ENCODE peak calls at places on chromosomes 3 and 15, in five cellular contexts. L is HL-60; I is ascending aorta; X is CD4-positive, alpha-beta T cell; H is ovary. E is an unnamed sample.

GRCh38 chr3:15815696-15816095 is 17.9 kb upstream of the ANKRD28 start:
- DNase-seq in L (no peak), I (no peak), X (no peak), H (no peak), E (no peak)

GRCh38 chr3:153752405-153753027 is 368.7 kb upstream of the ARHGEF26 start:
- DNase-seq in L (peak; percentile 4), I (no peak), X (no peak), H (no peak), E (no peak)

GRCh38 chr3:66428733-66429132 is 72.1 kb downstream of the LRIG1 start:
- DNase-seq in L (no peak), I (peak; percentile 80), X (no peak), H (peak; percentile 84), E (peak; percentile 98)

GRCh38 chr15:80559320-80559693 is 135.8 kb upstream of the ABHD17C start:
- DNase-seq in L (no peak), I (no peak), X (no peak), H (no peak), E (no peak)

GRCh38 chr3:165549665-165550064 is 287.6 kb downstream of the BCHE start:
- DNase-seq in L (no peak), I (no peak), X (no peak), H (no peak), E (no peak)

GRCh38 chr3:149589332-149589731 is 68.5 kb downstream of the WWTR1 start:
- DNase-seq in L (no peak), I (no peak), X (no peak), H (no peak), E (peak; percentile 63)

GRCh38 chr3:43612439-43612838 is 9.4 kb downstream of the ANO10 start:
- DNase-seq in L (no peak), I (no peak), X (no peak), H (no peak), E (no peak)

GRCh38 chr3:47854267-47854666 is 51.3 kb downstream of the DHX30 start:
- DNase-seq in L (no peak), I (no peak), X (no peak), H (no peak), E (no peak)

GRCh38 chr15:71329041-71329440 is 213.8 kb downstream of the THSD4 start:
- DNase-seq in L (no peak), I (peak; percentile 88), X (no peak), H (peak; percentile 27), E (peak; percentile 35)

GRCh38 chr15:41983221-41983620 is 10.9 kb upstream of the EHD4 start:
- DNase-seq in L (no peak), I (peak; percentile 34), X (no peak), H (no peak), E (no peak)

GRCh38 chr3:190385835-190386688 is 1.9 kb upstream of the CLDN16 start:
- DNase-seq in L (no peak), I (no peak), X (no peak), H (no peak), E (peak; percentile 97)

GRCh38 chr3:97102641-97103040 is 288.2 kb downstream of the EPHA6 start:
- DNase-seq in L (no peak), I (no peak), X (no peak), H (no peak), E (no peak)

GRCh38 chr3:47083786-47084185 is 80.1 kb downstream of the SETD2 start:
- DNase-seq in L (peak; percentile 80), I (no peak), X (no peak), H (no peak), E (no peak)

GRCh38 chr15:44882499-44882968 is 74.0 kb upstream of the TERB2 start:
- DNase-seq in L (no peak), I (no peak), X (no peak), H (no peak), E (no peak)

GRCh38 chr15:38651328-38652038 is 86.9 kb upstream of the RASGRP1 start:
- DNase-seq in L (no peak), I (no peak), X (peak; percentile 63), H (no peak), E (no peak)

GRCh38 chr3:195448205-195448875 is 5.5 kb upstream of the ACAP2 start:
- DNase-seq in L (no peak), I (no peak), X (no peak), H (no peak), E (no peak)

GRCh38 chr3:81799403-81799802 is 38.0 kb upstream of the GBE1 start:
- DNase-seq in L (no peak), I (no peak), X (no peak), H (no peak), E (peak; percentile 9)

GRCh38 chr3:143283432-143284128 is 164.0 kb downstream of the CHST2 start:
- DNase-seq in L (no peak), I (no peak), X (no peak), H (no peak), E (no peak)

GRCh38 chr3:125381743-125382142 is 6.6 kb upstream of the ZNF148 start:
- DNase-seq in L (no peak), I (no peak), X (no peak), H (no peak), E (no peak)

GRCh38 chr3:128309026-128309425 is 155.7 kb downstream of the EEFSEC start:
- DNase-seq in L (no peak), I (peak; percentile 51), X (no peak), H (no peak), E (no peak)

GRCh38 chr3:67685499-67685898 is 31.1 kb upstream of the SUCLG2 start:
- DNase-seq in L (no peak), I (no peak), X (no peak), H (no peak), E (no peak)

GRCh38 chr15:39631357-39631756 is 50.5 kb downstream of the THBS1 start:
- DNase-seq in L (no peak), I (no peak), X (no peak), H (no peak), E (peak; percentile 50)

GRCh38 chr3:50486219-50486888 is 17.1 kb downstream of the CACNA2D2 start:
- DNase-seq in L (no peak), I (no peak), X (no peak), H (no peak), E (peak; percentile 12)

GRCh38 chr3:4979401-4980228 is at the start of gene BHLHE40:
- DNase-seq in L (no peak), I (peak; percentile 71), X (no peak), H (no peak), E (no peak)

GRCh38 chr3:99918720-99919119 is 101.1 kb downstream of the CMSS1 start:
- DNase-seq in L (no peak), I (no peak), X (no peak), H (no peak), E (no peak)

GRCh38 chr3:24264748-24265158 is 229.9 kb downstream of the THRB start:
- DNase-seq in L (peak; percentile 12), I (no peak), X (no peak), H (no peak), E (peak; percentile 20)

GRCh38 chr15:35886765-35887164 is 340.8 kb upstream of the DPH6 start:
- DNase-seq in L (no peak), I (no peak), X (no peak), H (no peak), E (no peak)

GRCh38 chr15:70140543-70141375 is 43.0 kb upstream of the TLE3 start:
- DNase-seq in L (peak; percentile 66), I (no peak), X (no peak), H (no peak), E (peak; percentile 66)

GRCh38 chr15:43524254-43524847 is 6.9 kb downstream of the MAP1A start:
- DNase-seq in L (no peak), I (no peak), X (no peak), H (no peak), E (no peak)
- TF ChIP-seq CTCF in L (no peak), I (no peak), X (no peak), H (no peak), E (no peak)

DNA sequence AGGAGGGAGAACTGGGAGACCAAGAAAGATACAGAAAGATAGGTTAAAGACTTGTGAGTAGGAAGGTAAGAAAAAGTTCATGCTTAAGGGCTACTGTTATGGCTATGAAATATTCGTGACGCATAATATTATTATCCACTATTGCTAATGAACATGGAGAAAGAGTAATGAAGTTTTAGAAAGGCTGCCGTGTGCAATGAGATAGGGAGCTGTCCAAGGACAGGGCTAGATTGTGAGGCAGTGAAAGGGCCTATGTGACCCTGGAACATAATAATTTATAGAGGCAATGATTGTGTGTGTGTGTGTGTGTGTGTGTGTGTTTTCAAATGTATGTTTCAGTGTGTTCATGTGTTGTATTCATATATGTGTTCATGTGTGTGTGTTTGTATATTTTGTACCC is 27.7 kb downstream of the MBNL1 start:
- DNase-seq in L (no peak), I (no peak), X (no peak), H (no peak), E (no peak)
- H3K27ac ChIP-seq in L (no peak overlapping the region), I (peak overlapping the region; percentile 83), X (no peak overlapping the region), H (no peak overlapping the region), E (no peak overlapping the region)

GRCh38 chr15:72782993-72783562 is 480 bp downstream of the ADPGK start:
- DNase-seq in L (peak; percentile 92), I (peak; percentile 80), X (no peak), H (no peak), E (no peak)
- TF ChIP-seq CTCF in L (no peak), I (no peak), X (no peak), H (no peak), E (no peak)

DNA sequence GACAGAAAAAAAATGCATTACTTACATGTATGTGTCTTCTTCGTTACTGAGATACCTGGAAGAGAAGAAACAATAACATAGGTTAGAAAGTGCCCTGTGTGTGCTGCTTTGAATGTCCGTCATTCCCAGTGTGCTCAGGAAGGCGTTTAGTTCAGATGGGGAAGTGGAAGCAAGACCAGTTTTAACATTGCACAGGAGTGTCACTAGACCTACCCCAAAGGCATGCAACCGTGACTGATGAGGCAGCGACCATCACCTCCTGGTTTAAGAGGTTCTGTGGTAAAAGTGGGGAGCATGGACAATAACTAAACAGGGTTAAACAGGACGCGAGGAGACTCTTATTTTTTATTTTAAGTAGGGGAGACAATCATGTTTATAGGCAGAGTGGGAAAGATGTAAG is 199.7 kb upstream of the ICE2 start:
- DNase-seq in L (no peak), I (no peak), X (no peak), H (no peak), E (no peak)
- H3K27ac ChIP-seq in L (no peak overlapping the region), I (no peak overlapping the region), X (no peak overlapping the region), H (no peak overlapping the region), E (no peak overlapping the region)

GRCh38 chr3:188686319-188686718 is 485.5 kb upstream of the TPRG1 start:
- DNase-seq in L (peak; percentile 17), I (no peak), X (no peak), H (no peak), E (no peak)

GRCh38 chr3:188685789-188686188 is 486.0 kb upstream of the TPRG1 start:
- DNase-seq in L (no peak), I (no peak), X (no peak), H (no peak), E (no peak)

GRCh38 chr3:188690076-188690475 is 481.7 kb upstream of the TPRG1 start:
- DNase-seq in L (no peak), I (no peak), X (no peak), H (no peak), E (no peak)

GRCh38 chr3:188689101-188689574 is 482.6 kb upstream of the TPRG1 start:
- DNase-seq in L (no peak), I (peak; percentile 71), X (no peak), H (no peak), E (peak; percentile 49)

GRCh38 chr3:188687389-188687788 is 484.4 kb upstream of the TPRG1 start:
- DNase-seq in L (peak; percentile 29), I (peak; percentile 66), X (no peak), H (no peak), E (peak; percentile 62)
- TF ChIP-seq CTCF in L (no peak), I (no peak), X (no peak), H (no peak), E (peak; percentile 74)